ENCODE peak calls at places on chromosomes 13 and 19, in five cellular contexts. H is neural progenitor cell, V is heart right ventricle, U is colonic mucosa, K is WERI-Rb-1. Q is an unnamed sample.
A peak's percentile ranks its signal among the peaks of the same experiment; 100 is the strongest.

GRCh38 chr19:40549007-40549708 is 27.5 kb upstream of the SHKBP1 start:
- DNase-seq in H (peak; percentile 96), V (peak; percentile 66), U (peak; percentile 61), K (peak; percentile 90), Q (no peak)

GRCh38 chr13:30659980-30660379 is 42.3 kb downstream of the USPL1 start:
- DNase-seq in H (no peak), V (no peak), U (no peak), K (no peak), Q (no peak)

GRCh38 chr13:24650157-24650556 is 30.1 kb upstream of the ATP12A start:
- DNase-seq in H (no peak), V (no peak), U (no peak), K (no peak), Q (no peak)

GRCh38 chr13:59846845-59847620 is 316.7 kb downstream of the DIAPH3 start:
- DNase-seq in H (peak; percentile 65), V (no peak), U (no peak), K (no peak), Q (no peak)

GRCh38 chr13:67023088-67023893 is 206.8 kb downstream of the PCDH9 start:
- DNase-seq in H (peak; percentile 54), V (no peak), U (no peak), K (no peak), Q (no peak)

GRCh38 chr19:11045536-11045935 is 43.7 kb upstream of the LDLR start:
- DNase-seq in H (no peak), V (no peak), U (no peak), K (no peak), Q (no peak)

GRCh38 chr19:49896863-49897621 is at the start of gene IL4I1:
- DNase-seq in H (no peak), V (no peak), U (no peak), K (no peak), Q (no peak)

GRCh38 chr13:26861951-26862350 is 101.4 kb upstream of the GPR12 start:
- DNase-seq in H (no peak), V (no peak), U (no peak), K (no peak), Q (no peak)

GRCh38 chr13:19927117-19927734 is 31.3 kb upstream of the ZMYM2 start:
- DNase-seq in H (peak; percentile 22), V (no peak), U (no peak), K (no peak), Q (no peak)

GRCh38 chr19:53942001-53942786 is 20.5 kb upstream of the CACNG8 start:
- DNase-seq in H (peak; percentile 96), V (no peak), U (no peak), K (peak; percentile 21), Q (no peak)

DNA sequence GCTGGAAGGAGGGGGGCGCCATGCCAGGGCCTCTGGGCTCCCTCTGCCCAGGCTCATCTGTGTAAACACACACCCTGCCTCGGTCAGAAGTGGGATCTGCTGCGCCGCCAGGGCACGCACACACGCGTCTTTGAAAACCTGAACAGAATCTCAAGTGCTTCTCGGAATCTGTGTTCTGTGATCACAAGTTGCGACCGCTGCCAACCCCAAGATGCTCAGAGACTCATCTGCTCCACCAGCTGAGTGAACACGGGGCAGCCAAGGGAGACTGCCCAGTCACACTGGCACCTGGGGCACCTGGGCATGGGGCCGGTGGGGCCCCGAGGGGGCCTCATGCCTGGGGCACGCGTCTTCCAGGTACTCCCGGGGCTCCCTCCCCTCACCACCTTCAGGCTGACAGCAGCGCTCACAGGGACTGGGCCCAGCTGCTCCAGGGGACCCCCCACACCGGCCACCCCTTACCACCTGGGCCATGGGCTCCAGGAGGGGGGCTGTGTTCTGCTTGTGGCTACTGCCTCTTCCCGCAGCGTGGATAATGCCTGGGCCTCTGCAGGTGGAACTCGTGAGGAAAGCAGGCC is 59.0 kb downstream of the KLF2 start:
- DNase-seq in H (no peak), V (no peak), U (no peak), K (no peak), Q (peak; percentile 58)
- H3K27ac ChIP-seq in H (no peak overlapping the region), V (peak overlapping the region; percentile 92), U (no peak overlapping the region), K (no peak overlapping the region), Q (peak overlapping the region; percentile 43)

GRCh38 chr19:33310606-33311325 is 8.4 kb upstream of the CEBPA start:
- DNase-seq in H (no peak), V (no peak), U (peak; percentile 71), K (no peak), Q (no peak)

GRCh38 chr19:33312065-33312464 is 9.7 kb upstream of the CEBPA start:
- DNase-seq in H (no peak), V (no peak), U (no peak), K (no peak), Q (peak; percentile 12)

GRCh38 chr19:33306853-33307792 is 4.8 kb upstream of the CEBPA start:
- DNase-seq in H (no peak), V (no peak), U (no peak), K (no peak), Q (peak; percentile 82)

GRCh38 chr19:33309826-33310225 is 7.5 kb upstream of the CEBPA start:
- DNase-seq in H (no peak), V (no peak), U (no peak), K (no peak), Q (no peak)

DNA sequence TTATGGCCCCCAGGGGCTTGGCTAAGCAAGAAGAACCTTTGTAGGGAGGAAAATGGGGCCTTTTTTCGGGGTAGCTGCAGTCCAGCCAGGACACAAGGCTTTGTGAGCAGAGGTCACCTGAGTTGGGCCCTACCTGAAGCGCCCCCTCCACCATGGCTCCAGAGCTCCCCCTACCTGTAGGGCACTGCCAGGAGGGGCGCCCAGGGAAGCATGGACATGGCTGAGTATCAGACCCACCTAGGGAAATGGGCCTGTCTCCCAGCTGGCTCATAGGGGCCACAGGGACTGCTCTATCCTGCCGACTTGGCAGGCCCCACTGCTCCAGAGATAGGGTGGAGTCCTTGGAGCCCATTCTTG is 9.0 kb upstream of the CEBPA start:
- DNase-seq in H (no peak), V (no peak), U (peak; percentile 70), K (no peak), Q (peak; percentile 57)
- TF ChIP-seq CTCF in H (peak; percentile 22), V (no peak), U (peak; percentile 56), K (peak; percentile 36), Q (peak; percentile 72)

DNA sequence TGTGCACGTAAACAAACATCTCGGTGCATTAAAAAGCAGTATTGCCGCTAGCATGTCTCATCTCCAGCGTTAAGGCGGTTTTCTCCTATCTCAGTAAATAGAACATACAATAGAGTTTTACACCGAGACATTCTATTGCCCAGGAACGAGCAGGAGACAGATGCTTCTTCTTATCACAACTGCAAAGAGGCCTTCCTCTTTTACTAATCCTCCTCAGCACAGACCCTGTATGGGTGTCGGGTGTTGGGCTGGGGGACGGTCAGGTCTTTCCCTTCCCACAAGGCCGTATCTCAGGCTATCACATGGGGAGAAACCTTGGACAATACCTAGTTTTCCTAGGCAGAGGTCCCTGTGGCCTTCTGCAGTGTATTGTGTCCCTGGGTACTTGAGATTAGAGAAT is 21.2 kb downstream of the ZNF233 start:
- DNase-seq in H (no peak), V (no peak), U (no peak), K (no peak), Q (no peak)
- H3K9me3 ChIP-seq in H (peaks cover 8% of the 10 kb centered on the region), V (peaks cover 96% of the 10 kb centered on the region), U (no peaks in the 10 kb centered on the region), K (no peaks in the 10 kb centered on the region), Q (no peaks in the 10 kb centered on the region)

DNA sequence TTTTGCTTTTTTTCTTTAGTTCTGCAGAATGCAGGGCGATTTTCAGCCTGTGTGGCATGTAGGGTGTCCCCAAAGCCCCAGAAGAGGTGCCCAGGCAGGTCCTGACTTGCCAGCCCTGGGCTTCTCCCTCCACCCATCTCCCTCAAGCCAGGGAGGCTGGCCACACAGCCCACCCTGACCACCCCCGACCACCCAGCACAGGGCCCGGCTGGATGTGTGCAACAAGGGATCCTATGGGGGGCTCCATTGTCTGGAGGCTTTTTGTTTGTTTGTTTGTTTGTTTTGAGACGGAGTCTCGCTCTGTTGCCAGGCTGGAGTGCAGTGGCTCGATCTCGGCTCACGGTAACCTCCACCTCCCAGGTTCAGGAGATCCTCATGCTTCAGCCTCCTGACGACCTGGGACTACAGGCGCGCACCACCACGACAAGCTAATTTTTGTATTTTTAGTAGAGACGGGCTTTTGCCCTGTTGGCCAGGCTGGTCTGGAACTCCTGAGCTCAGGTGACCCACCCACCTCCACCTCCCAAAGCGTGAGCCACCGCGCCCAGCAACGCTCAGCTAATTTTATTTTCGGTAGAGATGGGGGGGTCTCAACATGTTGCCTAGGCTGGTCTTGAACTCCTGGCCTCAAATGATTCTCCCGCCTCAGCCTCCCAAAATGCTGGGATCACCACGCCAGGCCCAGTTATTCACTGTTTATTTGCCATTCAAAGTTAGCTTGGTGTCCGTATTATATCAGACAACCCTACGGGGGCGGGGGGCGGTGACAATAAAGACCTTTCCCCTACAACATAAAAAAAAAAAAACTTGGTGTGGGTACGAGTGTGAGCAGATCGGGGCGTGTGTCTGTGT is 7.8 kb upstream of the MKNK2 start:
- DNase-seq in H (no peak), V (no peak), U (no peak), K (no peak), Q (no peak)
- H3K27ac ChIP-seq in H (peak overlapping the region; percentile 58), V (peak overlapping the region; percentile 99), U (peak overlapping the region; percentile 98), K (peak overlapping the region; percentile 96), Q (peak overlapping the region; percentile 100)

GRCh38 chr19:18995804-18996241 is 37.5 kb downstream of the SUGP2 start:
- DNase-seq in H (peak; percentile 89), V (peak; percentile 33), U (peak; percentile 40), K (peak; percentile 81), Q (no peak)
- TF ChIP-seq CTCF in H (peak; percentile 60), V (peak; percentile 42), U (peak; percentile 23), K (peak; percentile 69), Q (peak; percentile 41)